ENCODE peak calls at places on chromosome 22, in eight cellular contexts. One of them, this sample, is unnamed.
A peak's percentile ranks its signal among the peaks of the same experiment; 100 is the strongest.

GRCh38 chr22:50400406-50400805 is 57.3 kb downstream of the PPP6R2 start:
- DNase-seq in aorta: no peak
- DNase-seq in GM12865: no peak
- DNase-seq in activated CD4-positive, alpha-beta T cell treated with anti-CD3 and anti-CD28 coated beads for 36 hours: no peak
- DNase-seq in neural crest cell: no peak
- DNase-seq in thoracic aorta: no peak
- DNase-seq in HCT116: no peak
- DNase-seq in cardiac muscle cell: no peak
- DNase-seq in this sample: no peak

GRCh38 chr22:48872271-48873260 is 955.1 kb downstream of the BRD1 start:
- DNase-seq in aorta: no peak
- DNase-seq in GM12865: no peak
- DNase-seq in activated CD4-positive, alpha-beta T cell treated with anti-CD3 and anti-CD28 coated beads for 36 hours: no peak
- DNase-seq in neural crest cell: no peak
- DNase-seq in thoracic aorta: no peak
- DNase-seq in HCT116: no peak
- DNase-seq in cardiac muscle cell: no peak
- DNase-seq in this sample: peak; percentile 27

GRCh38 chr22:25232301-25232700 is 12.9 kb downstream of the CRYBB2 start:
- DNase-seq in aorta: no peak
- DNase-seq in GM12865: no peak
- DNase-seq in activated CD4-positive, alpha-beta T cell treated with anti-CD3 and anti-CD28 coated beads for 36 hours: no peak
- DNase-seq in neural crest cell: no peak
- DNase-seq in thoracic aorta: no peak
- DNase-seq in HCT116: no peak
- DNase-seq in cardiac muscle cell: peak; percentile 46
- DNase-seq in this sample: no peak

GRCh38 chr22:40215266-40215665 is 37.5 kb downstream of the TNRC6B start:
- DNase-seq in aorta: peak; percentile 71
- DNase-seq in GM12865: no peak
- DNase-seq in activated CD4-positive, alpha-beta T cell treated with anti-CD3 and anti-CD28 coated beads for 36 hours: no peak
- DNase-seq in neural crest cell: no peak
- DNase-seq in thoracic aorta: no peak
- DNase-seq in HCT116: no peak
- DNase-seq in cardiac muscle cell: no peak
- DNase-seq in this sample: no peak

GRCh38 chr22:31647516-31647915 is 14.5 kb downstream of the PISD start:
- DNase-seq in aorta: no peak
- DNase-seq in GM12865: no peak
- DNase-seq in activated CD4-positive, alpha-beta T cell treated with anti-CD3 and anti-CD28 coated beads for 36 hours: no peak
- DNase-seq in neural crest cell: no peak
- DNase-seq in thoracic aorta: no peak
- DNase-seq in HCT116: no peak
- DNase-seq in cardiac muscle cell: peak; percentile 76
- DNase-seq in this sample: no peak

GRCh38 chr22:48692734-48693376 is 1134.8 kb downstream of the BRD1 start:
- DNase-seq in aorta: no peak
- DNase-seq in GM12865: no peak
- DNase-seq in activated CD4-positive, alpha-beta T cell treated with anti-CD3 and anti-CD28 coated beads for 36 hours: no peak
- DNase-seq in neural crest cell: no peak
- DNase-seq in thoracic aorta: no peak
- DNase-seq in HCT116: no peak
- DNase-seq in cardiac muscle cell: no peak
- DNase-seq in this sample: no peak

GRCh38 chr22:29167032-29167911 is 38.4 kb upstream of the EMID1 start:
- DNase-seq in aorta: no peak
- DNase-seq in GM12865: peak; percentile 99
- DNase-seq in activated CD4-positive, alpha-beta T cell treated with anti-CD3 and anti-CD28 coated beads for 36 hours: peak; percentile 83
- DNase-seq in neural crest cell: no peak
- DNase-seq in thoracic aorta: no peak
- DNase-seq in HCT116: no peak
- DNase-seq in cardiac muscle cell: no peak
- DNase-seq in this sample: peak; percentile 48

GRCh38 chr22:40519284-40519947 is 117.1 kb downstream of the MRTFA start:
- DNase-seq in aorta: no peak
- DNase-seq in GM12865: peak; percentile 67
- DNase-seq in activated CD4-positive, alpha-beta T cell treated with anti-CD3 and anti-CD28 coated beads for 36 hours: peak; percentile 19
- DNase-seq in neural crest cell: no peak
- DNase-seq in thoracic aorta: no peak
- DNase-seq in HCT116: no peak
- DNase-seq in cardiac muscle cell: no peak
- DNase-seq in this sample: no peak

GRCh38 chr22:36924151-36924698 is 10.8 kb downstream of the CSF2RB start:
- DNase-seq in aorta: no peak
- DNase-seq in GM12865: no peak
- DNase-seq in activated CD4-positive, alpha-beta T cell treated with anti-CD3 and anti-CD28 coated beads for 36 hours: no peak
- DNase-seq in neural crest cell: no peak
- DNase-seq in thoracic aorta: no peak
- DNase-seq in HCT116: no peak
- DNase-seq in cardiac muscle cell: no peak
- DNase-seq in this sample: no peak

GRCh38 chr22:37077802-37078448 is 26.4 kb downstream of the KCTD17 start:
- DNase-seq in aorta: peak; percentile 64
- DNase-seq in GM12865: peak; percentile 78
- DNase-seq in activated CD4-positive, alpha-beta T cell treated with anti-CD3 and anti-CD28 coated beads for 36 hours: peak; percentile 94
- DNase-seq in neural crest cell: peak; percentile 77
- DNase-seq in thoracic aorta: no peak
- DNase-seq in HCT116: peak; percentile 26
- DNase-seq in cardiac muscle cell: peak; percentile 66
- DNase-seq in this sample: peak; percentile 68

GRCh38 chr22:46054091-46054877 is 77.3 kb upstream of the WNT7B start:
- DNase-seq in aorta: peak; percentile 88
- DNase-seq in GM12865: no peak
- DNase-seq in activated CD4-positive, alpha-beta T cell treated with anti-CD3 and anti-CD28 coated beads for 36 hours: peak; percentile 56
- DNase-seq in neural crest cell: no peak
- DNase-seq in thoracic aorta: no peak
- DNase-seq in HCT116: no peak
- DNase-seq in cardiac muscle cell: peak; percentile 83
- DNase-seq in this sample: peak; percentile 92

GRCh38 chr22:21815958-21816357 is 51.5 kb downstream of the MAPK1 start:
- DNase-seq in aorta: no peak
- DNase-seq in GM12865: no peak
- DNase-seq in activated CD4-positive, alpha-beta T cell treated with anti-CD3 and anti-CD28 coated beads for 36 hours: no peak
- DNase-seq in neural crest cell: no peak
- DNase-seq in thoracic aorta: no peak
- DNase-seq in HCT116: no peak
- DNase-seq in cardiac muscle cell: no peak
- DNase-seq in this sample: no peak

GRCh38 chr22:32987081-32987631 is 71.0 kb downstream of the SYN3 start:
- DNase-seq in aorta: no peak
- DNase-seq in GM12865: no peak
- DNase-seq in activated CD4-positive, alpha-beta T cell treated with anti-CD3 and anti-CD28 coated beads for 36 hours: no peak
- DNase-seq in neural crest cell: no peak
- DNase-seq in thoracic aorta: no peak
- DNase-seq in HCT116: no peak
- DNase-seq in cardiac muscle cell: no peak
- DNase-seq in this sample: no peak

GRCh38 chr22:19517171-19517500 is 7.1 kb downstream of the CLDN5 start:
- DNase-seq in aorta: no peak
- DNase-seq in GM12865: no peak
- DNase-seq in activated CD4-positive, alpha-beta T cell treated with anti-CD3 and anti-CD28 coated beads for 36 hours: no peak
- DNase-seq in neural crest cell: no peak
- DNase-seq in thoracic aorta: no peak
- DNase-seq in HCT116: no peak
- DNase-seq in cardiac muscle cell: no peak
- DNase-seq in this sample: no peak

GRCh38 chr22:45804319-45804985 is 132.8 kb downstream of the ATXN10 start:
- DNase-seq in aorta: no peak
- DNase-seq in GM12865: no peak
- DNase-seq in activated CD4-positive, alpha-beta T cell treated with anti-CD3 and anti-CD28 coated beads for 36 hours: no peak
- DNase-seq in neural crest cell: no peak
- DNase-seq in thoracic aorta: no peak
- DNase-seq in HCT116: no peak
- DNase-seq in cardiac muscle cell: peak; percentile 14
- DNase-seq in this sample: no peak

GRCh38 chr22:38863531-38864131 is 8.4 kb downstream of the CBX6 start:
- DNase-seq in aorta: peak; percentile 47
- DNase-seq in GM12865: no peak
- DNase-seq in activated CD4-positive, alpha-beta T cell treated with anti-CD3 and anti-CD28 coated beads for 36 hours: peak; percentile 7
- DNase-seq in neural crest cell: no peak
- DNase-seq in thoracic aorta: no peak
- DNase-seq in HCT116: no peak
- DNase-seq in cardiac muscle cell: no peak
- DNase-seq in this sample: no peak

GRCh38 chr22:34761111-34761510 is 304.8 kb upstream of the ISX start:
- DNase-seq in aorta: no peak
- DNase-seq in GM12865: no peak
- DNase-seq in activated CD4-positive, alpha-beta T cell treated with anti-CD3 and anti-CD28 coated beads for 36 hours: no peak
- DNase-seq in neural crest cell: no peak
- DNase-seq in thoracic aorta: no peak
- DNase-seq in HCT116: no peak
- DNase-seq in cardiac muscle cell: no peak
- DNase-seq in this sample: no peak

GRCh38 chr22:20441631-20442484 is 4.2 kb upstream of the SCARF2 start:
- DNase-seq in aorta: peak; percentile 46
- DNase-seq in GM12865: no peak
- DNase-seq in activated CD4-positive, alpha-beta T cell treated with anti-CD3 and anti-CD28 coated beads for 36 hours: no peak
- DNase-seq in neural crest cell: no peak
- DNase-seq in thoracic aorta: no peak
- DNase-seq in HCT116: no peak
- DNase-seq in cardiac muscle cell: peak; percentile 47
- DNase-seq in this sample: no peak

GRCh38 chr22:38314992-38315800 is 2.0 kb downstream of the CSNK1E start:
- DNase-seq in aorta: peak; percentile 72
- DNase-seq in GM12865: peak; percentile 42
- DNase-seq in activated CD4-positive, alpha-beta T cell treated with anti-CD3 and anti-CD28 coated beads for 36 hours: peak; percentile 19
- DNase-seq in neural crest cell: no peak
- DNase-seq in thoracic aorta: no peak
- DNase-seq in HCT116: no peak
- DNase-seq in cardiac muscle cell: peak; percentile 34
- DNase-seq in this sample: peak; percentile 78

GRCh38 chr22:42716649-42717127 is 4.0 kb downstream of the A4GALT start:
- DNase-seq in aorta: no peak
- DNase-seq in GM12865: peak; percentile 83
- DNase-seq in activated CD4-positive, alpha-beta T cell treated with anti-CD3 and anti-CD28 coated beads for 36 hours: no peak
- DNase-seq in neural crest cell: no peak
- DNase-seq in thoracic aorta: no peak
- DNase-seq in HCT116: no peak
- DNase-seq in cardiac muscle cell: no peak
- DNase-seq in this sample: peak; percentile 84

GRCh38 chr22:20228055-20228938 is 39.8 kb downstream of the RTN4R start:
- DNase-seq in aorta: no peak
- DNase-seq in GM12865: no peak
- DNase-seq in activated CD4-positive, alpha-beta T cell treated with anti-CD3 and anti-CD28 coated beads for 36 hours: no peak
- DNase-seq in neural crest cell: no peak
- DNase-seq in thoracic aorta: no peak
- DNase-seq in HCT116: no peak
- DNase-seq in cardiac muscle cell: no peak
- DNase-seq in this sample: no peak

GRCh38 chr22:27307545-27308279 is 493.8 kb downstream of the MN1 start:
- DNase-seq in aorta: no peak
- DNase-seq in GM12865: no peak
- DNase-seq in activated CD4-positive, alpha-beta T cell treated with anti-CD3 and anti-CD28 coated beads for 36 hours: no peak
- DNase-seq in neural crest cell: no peak
- DNase-seq in thoracic aorta: no peak
- DNase-seq in HCT116: no peak
- DNase-seq in cardiac muscle cell: no peak
- DNase-seq in this sample: no peak

GRCh38 chr22:38327805-38328204 is 10.6 kb upstream of the CSNK1E start:
- DNase-seq in aorta: no peak
- DNase-seq in GM12865: no peak
- DNase-seq in activated CD4-positive, alpha-beta T cell treated with anti-CD3 and anti-CD28 coated beads for 36 hours: no peak
- DNase-seq in neural crest cell: no peak
- DNase-seq in thoracic aorta: no peak
- DNase-seq in HCT116: no peak
- DNase-seq in cardiac muscle cell: peak; percentile 45
- DNase-seq in this sample: no peak

GRCh38 chr22:49966041-49966715 is 5.6 kb downstream of the PIM3 start:
- DNase-seq in aorta: no peak
- DNase-seq in GM12865: no peak
- DNase-seq in activated CD4-positive, alpha-beta T cell treated with anti-CD3 and anti-CD28 coated beads for 36 hours: peak; percentile 28
- DNase-seq in neural crest cell: peak; percentile 1
- DNase-seq in thoracic aorta: peak; percentile 1
- DNase-seq in HCT116: no peak
- DNase-seq in cardiac muscle cell: no peak
- DNase-seq in this sample: no peak

GRCh38 chr22:23526588-23527315 is 53.3 kb downstream of the IGLL1 start:
- DNase-seq in aorta: no peak
- DNase-seq in GM12865: no peak
- DNase-seq in activated CD4-positive, alpha-beta T cell treated with anti-CD3 and anti-CD28 coated beads for 36 hours: no peak
- DNase-seq in neural crest cell: no peak
- DNase-seq in thoracic aorta: no peak
- DNase-seq in HCT116: no peak
- DNase-seq in cardiac muscle cell: no peak
- DNase-seq in this sample: no peak

GRCh38 chr22:46025973-46026906 is 49.3 kb upstream of the WNT7B start:
- DNase-seq in aorta: no peak
- DNase-seq in GM12865: no peak
- DNase-seq in activated CD4-positive, alpha-beta T cell treated with anti-CD3 and anti-CD28 coated beads for 36 hours: peak; percentile 3
- DNase-seq in neural crest cell: no peak
- DNase-seq in thoracic aorta: no peak
- DNase-seq in HCT116: no peak
- DNase-seq in cardiac muscle cell: no peak
- DNase-seq in this sample: no peak

GRCh38 chr22:43919106-43919965 is 4.3 kb upstream of the PNPLA3 start:
- DNase-seq in aorta: no peak
- DNase-seq in GM12865: no peak
- DNase-seq in activated CD4-positive, alpha-beta T cell treated with anti-CD3 and anti-CD28 coated beads for 36 hours: no peak
- DNase-seq in neural crest cell: no peak
- DNase-seq in thoracic aorta: no peak
- DNase-seq in HCT116: no peak
- DNase-seq in cardiac muscle cell: peak; percentile 4
- DNase-seq in this sample: no peak

GRCh38 chr22:50398698-50399648 is 55.8 kb downstream of the PPP6R2 start:
- DNase-seq in aorta: no peak
- DNase-seq in GM12865: no peak
- DNase-seq in activated CD4-positive, alpha-beta T cell treated with anti-CD3 and anti-CD28 coated beads for 36 hours: no peak
- DNase-seq in neural crest cell: no peak
- DNase-seq in thoracic aorta: no peak
- DNase-seq in HCT116: no peak
- DNase-seq in cardiac muscle cell: no peak
- DNase-seq in this sample: peak; percentile 16

GRCh38 chr22:46511391-46512370 is 25.7 kb downstream of the CELSR1 start:
- DNase-seq in aorta: no peak
- DNase-seq in GM12865: no peak
- DNase-seq in activated CD4-positive, alpha-beta T cell treated with anti-CD3 and anti-CD28 coated beads for 36 hours: no peak
- DNase-seq in neural crest cell: no peak
- DNase-seq in thoracic aorta: no peak
- DNase-seq in HCT116: no peak
- DNase-seq in cardiac muscle cell: no peak
- DNase-seq in this sample: peak; percentile 41

GRCh38 chr22:49752598-49753091 is 75.0 kb downstream of the BRD1 start:
- DNase-seq in aorta: peak; percentile 9
- DNase-seq in GM12865: no peak
- DNase-seq in activated CD4-positive, alpha-beta T cell treated with anti-CD3 and anti-CD28 coated beads for 36 hours: no peak
- DNase-seq in neural crest cell: no peak
- DNase-seq in thoracic aorta: no peak
- DNase-seq in HCT116: no peak
- DNase-seq in cardiac muscle cell: no peak
- DNase-seq in this sample: no peak

GRCh38 chr22:36026741-36027140 is 1.9 kb downstream of the RBFOX2 start:
- DNase-seq in aorta: no peak
- DNase-seq in GM12865: no peak
- DNase-seq in activated CD4-positive, alpha-beta T cell treated with anti-CD3 and anti-CD28 coated beads for 36 hours: no peak
- DNase-seq in neural crest cell: no peak
- DNase-seq in thoracic aorta: no peak
- DNase-seq in HCT116: no peak
- DNase-seq in cardiac muscle cell: peak; percentile 59
- DNase-seq in this sample: no peak

GRCh38 chr22:50191041-50191740 is 5.5 kb downstream of the TRABD start:
- DNase-seq in aorta: peak; percentile 78
- DNase-seq in GM12865: peak; percentile 94
- DNase-seq in activated CD4-positive, alpha-beta T cell treated with anti-CD3 and anti-CD28 coated beads for 36 hours: peak; percentile 86
- DNase-seq in neural crest cell: no peak
- DNase-seq in thoracic aorta: no peak
- DNase-seq in HCT116: no peak
- DNase-seq in cardiac muscle cell: no peak
- DNase-seq in this sample: peak; percentile 91

GRCh38 chr22:46001426-46002106 is 24.6 kb upstream of the WNT7B start:
- DNase-seq in aorta: no peak
- DNase-seq in GM12865: no peak
- DNase-seq in activated CD4-positive, alpha-beta T cell treated with anti-CD3 and anti-CD28 coated beads for 36 hours: no peak
- DNase-seq in neural crest cell: no peak
- DNase-seq in thoracic aorta: no peak
- DNase-seq in HCT116: no peak
- DNase-seq in cardiac muscle cell: no peak
- DNase-seq in this sample: no peak

GRCh38 chr22:29202231-29203192 is 3.2 kb upstream of the EMID1 start:
- DNase-seq in aorta: peak; percentile 77
- DNase-seq in GM12865: peak; percentile 98
- DNase-seq in activated CD4-positive, alpha-beta T cell treated with anti-CD3 and anti-CD28 coated beads for 36 hours: peak; percentile 80
- DNase-seq in neural crest cell: no peak
- DNase-seq in thoracic aorta: no peak
- DNase-seq in HCT116: no peak
- DNase-seq in cardiac muscle cell: peak; percentile 90
- DNase-seq in this sample: peak; percentile 97